ENCODE peak calls at places on chromosomes 1 and 21, in four cellular contexts. One of them, this sample, is unnamed. For H3K4me1, the result is how much of the 10 kb centered on the place peaks cover.

GRCh38 chr1:197692965-197693364 is 82.3 kb downstream of the DENND1B start:
- DNase-seq in ovary: no peak
- DNase-seq in tibial nerve: no peak
- DNase-seq in endothelial cell of umbilical vein: peak
- DNase-seq in this sample: no peak

GRCh38 chr1:184385863-184386262 is 966 bp upstream of the C1orf21 start:
- DNase-seq in ovary: no peak
- DNase-seq in tibial nerve: no peak
- DNase-seq in endothelial cell of umbilical vein: no peak
- DNase-seq in this sample: no peak

GRCh38 chr1:172478485-172478884 is 34.6 kb upstream of the PIGC start:
- DNase-seq in ovary: no peak
- DNase-seq in tibial nerve: no peak
- DNase-seq in endothelial cell of umbilical vein: no peak
- DNase-seq in this sample: no peak

GRCh38 chr21:41630249-41630648 is 122.3 kb upstream of the TMPRSS2 start:
- DNase-seq in ovary: no peak
- DNase-seq in tibial nerve: no peak
- DNase-seq in endothelial cell of umbilical vein: no peak
- DNase-seq in this sample: no peak

GRCh38 chr1:217088521-217089221 is 365.4 kb upstream of the ESRRG start:
- DNase-seq in ovary: no peak
- DNase-seq in tibial nerve: no peak
- DNase-seq in endothelial cell of umbilical vein: no peak
- DNase-seq in this sample: no peak

GRCh38 chr1:179550753-179551682 is 24.7 kb downstream of the NPHS2 start:
- DNase-seq in ovary: no peak
- DNase-seq in tibial nerve: no peak
- DNase-seq in endothelial cell of umbilical vein: no peak
- DNase-seq in this sample: no peak

GRCh38 chr1:34113362-34113761 is 51.7 kb downstream of the CSMD2 start:
- DNase-seq in ovary: no peak
- DNase-seq in tibial nerve: no peak
- DNase-seq in endothelial cell of umbilical vein: no peak
- DNase-seq in this sample: no peak

GRCh38 chr1:2099871-2100774 is 49.9 kb downstream of the PRKCZ start:
- DNase-seq in ovary: no peak
- DNase-seq in tibial nerve: no peak
- DNase-seq in endothelial cell of umbilical vein: no peak
- DNase-seq in this sample: no peak

DNA sequence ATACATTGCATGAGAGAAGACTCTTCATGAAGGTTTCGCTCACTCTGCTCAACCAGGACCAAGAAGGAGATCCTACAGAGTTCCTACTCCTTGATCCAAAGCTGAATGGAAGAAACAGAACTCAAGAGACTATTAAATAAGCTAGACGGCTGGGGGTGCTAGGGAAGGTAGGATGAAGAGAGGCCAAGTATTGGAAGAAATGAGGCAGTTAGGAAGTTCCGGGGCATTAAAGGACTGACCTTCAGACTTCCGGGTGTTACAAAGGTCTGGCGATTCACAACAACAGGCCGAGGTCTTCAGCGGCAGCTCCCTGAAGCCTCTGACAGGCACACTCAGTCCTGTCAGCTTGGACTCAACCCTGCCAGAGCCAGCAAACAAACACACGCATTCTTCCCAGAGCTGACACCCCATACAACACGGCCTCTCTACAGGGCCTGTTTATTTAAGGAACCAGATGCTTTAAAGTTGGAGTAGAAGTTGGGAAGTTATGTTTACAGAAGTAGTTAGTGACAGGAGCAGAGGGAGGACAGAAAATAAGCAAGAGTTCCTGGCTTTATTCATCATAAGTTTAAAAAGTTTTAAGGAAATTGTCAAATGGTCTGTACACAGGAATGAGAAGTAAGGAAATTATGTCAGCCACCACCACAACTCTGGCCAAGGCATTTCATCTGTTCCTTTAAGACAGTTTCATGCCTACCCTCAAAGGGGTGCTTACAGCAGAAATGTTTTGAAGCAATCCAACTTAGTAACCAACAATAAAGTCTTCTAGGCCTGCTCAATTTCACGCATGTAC is 4.7 kb downstream of the SORT1 start:
- DNase-seq in ovary: no peak
- DNase-seq in tibial nerve: peak
- DNase-seq in endothelial cell of umbilical vein: peak
- DNase-seq in this sample: no peak
- TF ChIP-seq POLR2A in ovary: no peak
- TF ChIP-seq POLR2A in tibial nerve: no peak
- TF ChIP-seq POLR2A in endothelial cell of umbilical vein: no peak
- TF ChIP-seq POLR2A in this sample: no peak

DNA sequence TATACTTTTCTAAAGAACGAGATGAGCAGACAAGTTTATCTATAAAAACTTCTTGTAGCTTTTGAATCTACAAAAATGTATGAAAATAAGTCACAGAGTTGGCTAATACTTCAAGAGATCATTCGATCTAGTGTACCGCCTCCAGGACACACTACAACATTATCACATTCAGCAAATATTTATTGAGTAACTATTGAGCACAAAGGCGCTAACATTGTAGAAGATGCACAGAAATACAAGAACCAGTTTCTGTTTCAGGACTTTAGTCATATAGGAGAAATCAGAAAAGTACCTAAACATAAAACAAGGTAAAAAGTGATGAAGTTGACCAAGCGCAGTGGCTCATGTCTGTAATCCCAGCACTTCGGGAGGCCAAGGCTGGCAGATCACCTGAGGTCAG is 20.6 kb downstream of the WASF2 start:
- DNase-seq in ovary: no peak
- DNase-seq in tibial nerve: no peak
- DNase-seq in endothelial cell of umbilical vein: no peak
- DNase-seq in this sample: no peak
- H3K4me1 ChIP-seq in ovary: under half
- H3K4me1 ChIP-seq in tibial nerve: under half
- H3K4me1 ChIP-seq in endothelial cell of umbilical vein: under half
- H3K4me1 ChIP-seq in this sample: half or more

GRCh38 chr1:21815724-21816311 is 3.8 kb downstream of the LDLRAD2 start:
- DNase-seq in ovary: no peak
- DNase-seq in tibial nerve: no peak
- DNase-seq in endothelial cell of umbilical vein: peak
- DNase-seq in this sample: no peak
- TF ChIP-seq POLR2A in ovary: no peak
- TF ChIP-seq POLR2A in tibial nerve: no peak
- TF ChIP-seq POLR2A in endothelial cell of umbilical vein: no peak
- TF ChIP-seq POLR2A in this sample: no peak

GRCh38 chr1:167681497-167682102 is 40.2 kb upstream of the MPZL1 start:
- DNase-seq in ovary: no peak
- DNase-seq in tibial nerve: no peak
- DNase-seq in endothelial cell of umbilical vein: no peak
- DNase-seq in this sample: no peak
- H3K4me1 ChIP-seq in ovary: under half
- H3K4me1 ChIP-seq in tibial nerve: under half
- H3K4me1 ChIP-seq in endothelial cell of umbilical vein: under half
- H3K4me1 ChIP-seq in this sample: under half

GRCh38 chr21:45386728-45387371 is 18.1 kb upstream of the COL18A1 start:
- DNase-seq in ovary: peak
- DNase-seq in tibial nerve: no peak
- DNase-seq in endothelial cell of umbilical vein: peak
- DNase-seq in this sample: peak
- TF ChIP-seq POLR2A in ovary: no peak
- TF ChIP-seq POLR2A in tibial nerve: no peak
- TF ChIP-seq POLR2A in endothelial cell of umbilical vein: no peak
- TF ChIP-seq POLR2A in this sample: no peak

GRCh38 chr1:6266641-6267040 is 5.7 kb upstream of the GPR153 start:
- DNase-seq in ovary: no peak
- DNase-seq in tibial nerve: no peak
- DNase-seq in endothelial cell of umbilical vein: no peak
- DNase-seq in this sample: no peak
- H3K4me1 ChIP-seq in ovary: under half
- H3K4me1 ChIP-seq in tibial nerve: under half
- H3K4me1 ChIP-seq in endothelial cell of umbilical vein: under half
- H3K4me1 ChIP-seq in this sample: under half